ENCODE peak calls at places on chromosomes 13 and 19, in four cellular contexts. One of them, this sample, is unnamed. For H3K36me3, the result is how much of the 10 kb centered on the place peaks cover.

GRCh38 chr13:24228852-24229458 is 68.4 kb downstream of the SPATA13 start:
- DNase-seq in K562: peak
- DNase-seq in HepG2: peak
- DNase-seq in H1: no peak
- DNase-seq in this sample: no peak

GRCh38 chr13:113802761-113803160 is 43.7 kb downstream of the TMEM255B start:
- DNase-seq in HepG2: no peak
- DNase-seq in K562: no peak
- DNase-seq in H1: no peak
- DNase-seq in this sample: no peak

GRCh38 chr19:3411636-3412035 is 45.3 kb downstream of the NFIC start:
- DNase-seq in H1: no peak
- DNase-seq in HepG2: peak
- DNase-seq in K562: peak
- DNase-seq in this sample: no peak

GRCh38 chr13:31908696-31909386 is 122.7 kb upstream of the FRY start:
- DNase-seq in HepG2: no peak
- DNase-seq in H1: no peak
- DNase-seq in K562: no peak
- DNase-seq in this sample: no peak

GRCh38 chr13:80337011-80337688 is 3.8 kb downstream of the SPRY2 start:
- DNase-seq in H1: no peak
- DNase-seq in K562: no peak
- DNase-seq in HepG2: no peak
- DNase-seq in this sample: no peak

GRCh38 chr13:98335721-98336120 is 158.7 kb upstream of the RNF113B start:
- DNase-seq in K562: no peak
- DNase-seq in HepG2: no peak
- DNase-seq in H1: no peak
- DNase-seq in this sample: no peak

GRCh38 chr19:13001502-13002388 is 6.5 kb downstream of the NFIX start:
- DNase-seq in HepG2: no peak
- DNase-seq in H1: no peak
- DNase-seq in K562: no peak
- DNase-seq in this sample: no peak

GRCh38 chr13:96821971-96822370 is 172.3 kb downstream of the OXGR1 start:
- DNase-seq in K562: no peak
- DNase-seq in HepG2: no peak
- DNase-seq in H1: no peak
- DNase-seq in this sample: no peak

GRCh38 chr13:113928701-113929627 is 44.9 kb downstream of the C13orf46 start:
- DNase-seq in K562: no peak
- DNase-seq in H1: no peak
- DNase-seq in HepG2: no peak
- DNase-seq in this sample: no peak

GRCh38 chr19:40023969-40024368 is 27.1 kb downstream of the ZNF546 start:
- DNase-seq in K562: no peak
- DNase-seq in H1: no peak
- DNase-seq in HepG2: no peak
- DNase-seq in this sample: no peak

GRCh38 chr19:16588089-16588823 is 16.0 kb upstream of the SLC35E1 start:
- DNase-seq in HepG2: no peak
- DNase-seq in K562: peak
- DNase-seq in H1: no peak
- DNase-seq in this sample: peak

GRCh38 chr13:106381083-106381482 is 154.4 kb downstream of the EFNB2 start:
- DNase-seq in H1: no peak
- DNase-seq in HepG2: no peak
- DNase-seq in K562: no peak
- DNase-seq in this sample: no peak

GRCh38 chr19:38273499-38273898 is 9.1 kb downstream of the SPINT2 start:
- DNase-seq in K562: no peak
- DNase-seq in HepG2: no peak
- DNase-seq in H1: no peak
- DNase-seq in this sample: no peak

GRCh38 chr13:78595819-78596700 is 7.3 kb downstream of the POU4F1 start:
- DNase-seq in HepG2: peak
- DNase-seq in H1: peak
- DNase-seq in K562: no peak
- DNase-seq in this sample: no peak

GRCh38 chr13:20116213-20116612 is 44.6 kb downstream of the GJA3 start:
- DNase-seq in K562: no peak
- DNase-seq in H1: no peak
- DNase-seq in HepG2: no peak
- DNase-seq in this sample: no peak

GRCh38 chr19:18710186-18710585 is 26.7 kb downstream of the CRTC1 start:
- DNase-seq in H1: no peak
- DNase-seq in K562: no peak
- DNase-seq in HepG2: no peak
- DNase-seq in this sample: no peak

GRCh38 chr13:34469212-34469983 is 472.7 kb upstream of the NBEA start:
- DNase-seq in K562: no peak
- DNase-seq in HepG2: no peak
- DNase-seq in H1: no peak
- DNase-seq in this sample: no peak

GRCh38 chr13:91329736-91330135 is 17.8 kb upstream of the MIR17HG start:
- DNase-seq in H1: no peak
- DNase-seq in K562: no peak
- DNase-seq in HepG2: no peak
- DNase-seq in this sample: no peak

GRCh38 chr13:84917252-84917878 is 881.9 kb downstream of the SLITRK6 start:
- DNase-seq in HepG2: peak
- DNase-seq in K562: no peak
- DNase-seq in H1: no peak
- DNase-seq in this sample: no peak

GRCh38 chr13:80116107-80116506 is 224.8 kb downstream of the SPRY2 start:
- DNase-seq in K562: no peak
- DNase-seq in HepG2: no peak
- DNase-seq in H1: no peak
- DNase-seq in this sample: no peak

DNA sequence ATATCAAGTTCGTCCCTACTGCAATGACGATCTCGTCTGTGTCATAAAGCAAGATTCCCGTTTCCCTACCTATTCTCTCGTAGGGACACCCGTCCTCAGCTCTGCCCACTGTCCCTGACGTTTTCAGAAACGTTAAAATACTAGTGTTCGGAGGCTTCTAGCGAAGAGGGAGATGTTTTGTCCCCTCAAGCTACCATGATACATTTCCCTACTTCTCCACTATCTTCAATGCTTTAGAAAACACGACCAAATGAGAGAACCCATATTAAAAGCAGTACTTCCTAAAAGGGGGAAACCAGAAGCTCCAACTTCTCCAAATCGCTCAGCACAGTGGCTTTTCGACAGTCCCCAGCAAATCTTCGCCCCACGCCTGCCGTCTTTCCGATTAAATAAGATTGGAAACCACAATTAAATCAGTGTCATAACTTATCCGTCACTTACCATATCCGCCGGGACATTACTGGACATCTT is 1.3 kb downstream of the UBL3 start:
- DNase-seq in H1: no peak
- DNase-seq in K562: no peak
- DNase-seq in HepG2: peak
- DNase-seq in this sample: no peak
- TF ChIP-seq KDM1A in H1: no peak
- TF ChIP-seq KDM1A in K562: peak
- TF ChIP-seq KDM1A in HepG2: no peak
- TF ChIP-seq KDM1A in this sample: no peak

GRCh38 chr13:27810009-27810408 is 17.7 kb downstream of the GSX1 start:
- DNase-seq in H1: no peak
- DNase-seq in K562: no peak
- DNase-seq in HepG2: no peak
- DNase-seq in this sample: no peak

GRCh38 chr13:27810461-27810860 is 18.2 kb downstream of the GSX1 start:
- DNase-seq in H1: no peak
- DNase-seq in HepG2: no peak
- DNase-seq in K562: no peak
- DNase-seq in this sample: no peak

GRCh38 chr13:27808866-27809546 is 16.7 kb downstream of the GSX1 start:
- DNase-seq in H1: no peak
- DNase-seq in HepG2: no peak
- DNase-seq in K562: no peak
- DNase-seq in this sample: no peak

DNA sequence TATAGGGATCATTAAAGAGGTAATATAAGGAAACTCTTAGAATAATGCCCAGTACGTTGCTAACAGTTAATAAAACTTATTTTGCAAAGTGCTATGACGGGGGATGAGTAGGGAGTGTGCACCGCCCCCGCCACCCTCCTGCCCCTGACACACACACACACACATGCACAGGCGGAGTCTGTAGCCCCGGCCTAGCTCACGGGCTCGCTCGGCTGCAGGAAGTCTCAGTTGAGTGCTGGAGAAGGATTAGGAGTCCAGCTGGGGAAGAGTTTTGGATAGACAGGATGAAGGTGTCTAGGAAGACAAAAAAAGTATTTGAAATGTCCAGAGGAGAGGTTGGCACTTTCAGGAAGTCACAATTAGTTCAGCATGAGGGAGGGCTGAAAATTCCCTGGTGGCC is 21.5 kb downstream of the GSX1 start:
- DNase-seq in H1: no peak
- DNase-seq in HepG2: no peak
- DNase-seq in K562: no peak
- DNase-seq in this sample: no peak
- H3K36me3 ChIP-seq in H1: under half
- H3K36me3 ChIP-seq in HepG2: under half
- H3K36me3 ChIP-seq in K562: under half
- H3K36me3 ChIP-seq in this sample: under half

GRCh38 chr19:15297416-15298224 is 34.7 kb downstream of the BRD4 start:
- DNase-seq in K562: no peak
- DNase-seq in H1: no peak
- DNase-seq in HepG2: peak
- DNase-seq in this sample: no peak
- TF ChIP-seq TAF1 in K562: no peak
- TF ChIP-seq TAF1 in H1: no peak
- TF ChIP-seq TAF1 in HepG2: peak
- TF ChIP-seq TAF1 in this sample: no peak

DNA sequence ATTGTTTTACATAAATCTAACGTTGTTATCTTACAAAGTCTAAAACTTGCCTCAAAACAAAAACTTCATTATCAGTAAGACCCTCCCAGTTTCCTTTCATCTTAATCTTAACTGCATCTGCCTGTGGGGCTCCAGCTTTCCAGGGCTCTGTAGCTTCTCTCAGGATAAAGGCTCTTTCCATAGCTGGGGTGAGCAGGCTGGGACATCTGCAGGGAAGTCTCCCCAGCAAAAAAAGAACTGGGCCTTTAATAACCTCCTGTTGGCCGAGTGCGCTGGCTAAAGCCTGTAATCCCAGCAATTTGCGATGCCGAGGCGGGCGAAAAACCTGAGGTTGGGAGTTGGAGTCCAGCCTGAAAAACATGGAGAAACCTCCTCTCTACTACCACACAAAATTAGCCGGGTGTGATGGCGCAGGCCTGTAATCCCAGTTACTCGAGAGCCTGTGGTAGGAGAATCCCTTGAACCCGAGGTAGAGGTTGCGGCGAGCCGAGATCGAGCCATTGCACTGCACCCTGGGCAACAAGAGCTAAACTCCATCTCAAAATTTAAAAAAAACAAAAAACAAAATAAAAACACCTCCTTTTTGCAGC is 142.9 kb downstream of the ZNF737 start:
- DNase-seq in H1: no peak
- DNase-seq in HepG2: no peak
- DNase-seq in K562: no peak
- DNase-seq in this sample: no peak
- TF ChIP-seq KDM1A in H1: no peak
- TF ChIP-seq KDM1A in HepG2: no peak
- TF ChIP-seq KDM1A in K562: no peak
- TF ChIP-seq KDM1A in this sample: no peak

DNA sequence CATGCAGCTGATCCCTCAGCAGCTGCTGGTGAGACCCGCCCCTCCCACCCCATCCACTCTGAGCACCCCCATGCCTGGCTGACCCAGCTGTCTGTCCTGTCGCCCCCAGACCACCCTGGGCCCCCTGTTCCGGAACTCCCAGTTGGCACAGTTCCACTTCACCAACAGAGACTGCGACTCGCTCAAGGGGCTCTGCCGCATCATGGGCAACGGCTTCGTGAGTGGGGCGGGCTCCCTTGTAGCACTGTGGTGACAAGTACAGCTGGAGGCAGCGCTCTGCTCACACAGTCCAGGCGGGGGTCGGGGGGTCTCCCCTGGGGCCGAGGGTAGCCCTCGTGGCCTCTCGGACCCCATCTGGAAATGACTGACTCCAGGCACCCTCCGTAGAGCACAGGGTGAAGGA is 3.9 kb downstream of the PTOV1 start:
- DNase-seq in K562: no peak
- DNase-seq in H1: no peak
- DNase-seq in HepG2: no peak
- DNase-seq in this sample: no peak
- H3K36me3 ChIP-seq in K562: half or more
- H3K36me3 ChIP-seq in H1: under half
- H3K36me3 ChIP-seq in HepG2: under half
- H3K36me3 ChIP-seq in this sample: under half

GRCh38 chr19:1279782-1280341 is 4.5 kb downstream of the FAM174C start:
- DNase-seq in K562: peak
- DNase-seq in H1: peak
- DNase-seq in HepG2: peak
- DNase-seq in this sample: no peak
- TF ChIP-seq TAF1 in K562: no peak
- TF ChIP-seq TAF1 in H1: no peak
- TF ChIP-seq TAF1 in HepG2: no peak
- TF ChIP-seq TAF1 in this sample: no peak

GRCh38 chr19:8216357-8216756 is 7.2 kb downstream of the CERS4 start:
- DNase-seq in HepG2: no peak
- DNase-seq in K562: no peak
- DNase-seq in H1: no peak
- DNase-seq in this sample: no peak

GRCh38 chr19:8215783-8216182 is 6.6 kb downstream of the CERS4 start:
- DNase-seq in K562: no peak
- DNase-seq in HepG2: no peak
- DNase-seq in H1: no peak
- DNase-seq in this sample: no peak

GRCh38 chr19:8224394-8225145 is 15.4 kb downstream of the CERS4 start:
- DNase-seq in K562: no peak
- DNase-seq in H1: no peak
- DNase-seq in HepG2: no peak
- DNase-seq in this sample: no peak

GRCh38 chr19:8220481-8220880 is 11.3 kb downstream of the CERS4 start:
- DNase-seq in H1: no peak
- DNase-seq in HepG2: no peak
- DNase-seq in K562: no peak
- DNase-seq in this sample: no peak

DNA sequence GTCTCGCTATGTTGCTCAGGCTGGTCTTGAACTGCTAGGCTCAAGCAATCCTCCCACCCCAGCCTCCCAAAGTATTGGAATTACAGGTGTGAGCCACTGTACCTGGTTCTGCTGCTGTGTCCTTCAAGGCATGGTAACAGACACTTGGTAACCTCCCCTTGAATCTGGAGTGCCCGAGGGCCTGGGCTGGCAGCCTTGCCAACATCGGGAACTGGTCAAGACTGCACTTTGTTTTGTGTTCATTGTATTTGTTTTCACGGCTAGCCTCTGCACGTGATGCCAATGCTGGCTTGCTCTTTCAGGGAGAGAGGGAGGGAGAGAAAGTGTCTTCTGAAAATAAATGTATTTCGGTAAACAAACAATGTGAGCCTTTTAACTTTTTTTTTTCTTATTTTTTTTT is 12.0 kb downstream of the CERS4 start:
- DNase-seq in K562: no peak
- DNase-seq in H1: no peak
- DNase-seq in HepG2: no peak
- DNase-seq in this sample: no peak
- TF ChIP-seq KDM1A in K562: no peak
- TF ChIP-seq KDM1A in H1: no peak
- TF ChIP-seq KDM1A in HepG2: no peak
- TF ChIP-seq KDM1A in this sample: no peak

GRCh38 chr13:61415749-61416148 is at the start of gene PCDH20:
- DNase-seq in HepG2: no peak
- DNase-seq in H1: no peak
- DNase-seq in K562: no peak
- DNase-seq in this sample: no peak
- H3K36me3 ChIP-seq in HepG2: under half
- H3K36me3 ChIP-seq in H1: under half
- H3K36me3 ChIP-seq in K562: under half
- H3K36me3 ChIP-seq in this sample: under half